ENCODE peak calls at places on chromosomes 1 and 21, in eight cellular contexts. L, R, S, Y, C, P, M and T are unnamed samples.
A peak's percentile ranks its signal among the peaks of the same experiment; 100 is the strongest.

GRCh38 chr1:66176828-66177227 is 357.1 kb upstream of the SGIP1 start:
- DNase-seq in L (no peak), R (no peak), S (no peak), Y (no peak), C (no peak), P (no peak), M (no peak), T (no peak)

GRCh38 chr1:205616563-205617293 is 15.1 kb downstream of the ELK4 start:
- DNase-seq in L (no peak), R (no peak), S (no peak), Y (no peak), C (no peak), P (no peak), M (no peak), T (no peak)

GRCh38 chr1:245235156-245235555 is 80.4 kb downstream of the KIF26B start:
- DNase-seq in L (peak; percentile 35), R (no peak), S (no peak), Y (no peak), C (no peak), P (no peak), M (no peak), T (peak; percentile 18)

GRCh38 chr1:86169625-86170024 is 13.1 kb upstream of the COL24A1 start:
- DNase-seq in L (peak; percentile 16), R (peak; percentile 11), S (no peak), Y (peak; percentile 2), C (no peak), P (no peak), M (no peak), T (peak; percentile 59)

GRCh38 chr1:219751870-219752269 is 139.0 kb upstream of the ZC3H11B start:
- DNase-seq in L (no peak), R (no peak), S (no peak), Y (no peak), C (no peak), P (no peak), M (no peak), T (no peak)

GRCh38 chr1:32684167-32684811 is 18.3 kb downstream of the SYNC start:
- DNase-seq in L (peak; percentile 58), R (no peak), S (no peak), Y (no peak), C (no peak), P (no peak), M (peak; percentile 56), T (peak; percentile 79)

GRCh38 chr1:244207042-244207934 is 156.2 kb downstream of the ZBTB18 start:
- DNase-seq in L (no peak), R (no peak), S (no peak), Y (no peak), C (no peak), P (no peak), M (no peak), T (no peak)

GRCh38 chr21:36603221-36603620 is 95.7 kb upstream of the SIM2 start:
- DNase-seq in L (no peak), R (no peak), S (no peak), Y (no peak), C (no peak), P (no peak), M (no peak), T (no peak)